ENCODE peak calls at places on chromosomes 3 and 15, in four cellular contexts. F is GM12878, A is K562, C is GM23338. Y is an unnamed sample.

GRCh38 chr3:186160691-186161243 is 51.9 kb upstream of the ETV5 start:
- DNase-seq in F (no peak), A (no peak), C (no peak), Y (no peak)

GRCh38 chr3:38555926-38556325 is 59.8 kb downstream of the EXOG start:
- DNase-seq in A (no peak), F (no peak), C (no peak), Y (no peak)

GRCh38 chr3:33278106-33278672 is 947 bp downstream of the FBXL2 start:
- DNase-seq in C (peak), A (no peak), F (no peak), Y (no peak)

GRCh38 chr15:29859981-29860745 is 37.9 kb upstream of the TJP1 start:
- DNase-seq in F (no peak), A (no peak), C (no peak), Y (no peak)

GRCh38 chr3:62184559-62184958 is 188.8 kb downstream of the FEZF2 start:
- DNase-seq in F (no peak), A (no peak), C (peak), Y (peak)

GRCh38 chr3:177358968-177359600 is 161.8 kb upstream of the TBL1XR1 start:
- DNase-seq in C (peak), F (no peak), A (peak), Y (no peak)

GRCh38 chr3:16168211-16168610 is 6.3 kb upstream of the GALNT15 start:
- DNase-seq in C (no peak), F (no peak), A (no peak), Y (no peak)

GRCh38 chr3:119279101-119279554 is 15.1 kb upstream of the ARHGAP31 start:
- DNase-seq in A (no peak), F (no peak), C (no peak), Y (no peak)

GRCh38 chr15:75089781-75090734 is 66.7 kb downstream of the PPCDC start:
- DNase-seq in A (peak), C (no peak), F (no peak), Y (no peak)

GRCh38 chr15:60079210-60079609 is 75.1 kb downstream of the FOXB1 start:
- DNase-seq in F (no peak), C (peak), A (no peak), Y (no peak)

GRCh38 chr3:14803101-14803980 is 15.4 kb upstream of the FGD5 start:
- DNase-seq in A (peak), F (no peak), C (peak), Y (peak)

GRCh38 chr15:72155021-72155621 is 36.9 kb downstream of the SENP8 start:
- DNase-seq in A (no peak), F (no peak), C (peak), Y (no peak)

GRCh38 chr15:59364238-59364637 is 8.4 kb downstream of the MYO1E start:
- DNase-seq in C (no peak), F (no peak), A (no peak), Y (no peak)

GRCh38 chr15:96415513-96416217 is 85.2 kb downstream of the NR2F2 start:
- DNase-seq in A (no peak), F (no peak), C (no peak), Y (no peak)

GRCh38 chr15:56734013-56734625 is 810 bp upstream of the ZNF280D start:
- DNase-seq in A (no peak), F (no peak), C (peak), Y (no peak)

GRCh38 chr15:56732881-56733130 is 503 bp downstream of the ZNF280D start:
- DNase-seq in F (no peak), C (no peak), A (no peak), Y (peak)

GRCh38 chr15:56731571-56731970 is 1.7 kb downstream of the ZNF280D start:
- DNase-seq in F (no peak), A (no peak), C (no peak), Y (no peak)

GRCh38 chr15:56732135-56732880 is 1.0 kb downstream of the ZNF280D start:
- DNase-seq in F (no peak), A (peak), C (peak), Y (peak)

GRCh38 chr15:56733131-56734012 is at the start of gene ZNF280D:
- DNase-seq in C (peak), A (peak), F (no peak), Y (peak)
- TF ChIP-seq POLR2AphosphoS5 in C (peak), A (peak), F (peak), Y (peak)

GRCh38 chr15:43095243-43095642 is 10.6 kb downstream of the UBR1 start:
- DNase-seq in C (no peak), A (peak), F (no peak), Y (no peak)
- TF ChIP-seq JUNB in C (no peak), A (no peak), F (no peak), Y (no peak)

GRCh38 chr3:140432176-140432753 is 245.6 kb upstream of the TRIM42 start:
- DNase-seq in F (no peak), A (no peak), C (no peak), Y (no peak)
- TF ChIP-seq POLR2AphosphoS5 in F (no peak), A (no peak), C (no peak), Y (no peak)

GRCh38 chr3:56260262-56260661 is 208.0 kb downstream of the ERC2 start:
- DNase-seq in A (no peak), C (peak), F (no peak), Y (no peak)
- TF ChIP-seq JUNB in A (no peak), C (no peak), F (no peak), Y (no peak)